ENCODE peak calls at places on chromosome 22, in six cellular contexts. O is PC-9; S is mucosa of descending colon; A is activated CD4-positive, alpha-beta T cell treated with anti-CD3 and anti-CD28 coated beads, Interleukin-2, amount 10 ng/mL, durations not matched to agents 24 days and 14 days; X is activated CD8-positive, alpha-beta T cell treated with anti-CD3 and anti-CD28 coated beads for 36 hours; N is Ammon's horn. V is an unnamed sample.

GRCh38 chr22:31399211-31400022 is at the start of gene DRG1:
- DNase-seq in O (peak), S (peak), A (peak), X (peak), N (peak), V (peak)

GRCh38 chr22:23613193-23613973 is 18.7 kb downstream of the DRICH1 start:
- DNase-seq in O (no peak), S (no peak), A (no peak), X (no peak), N (no peak), V (no peak)

GRCh38 chr22:44427506-44428470 is 70.2 kb downstream of the RTL6 start:
- DNase-seq in O (no peak), S (no peak), A (no peak), X (no peak), N (no peak), V (no peak)

GRCh38 chr22:39536711-39537110 is 4.2 kb upstream of the RPS19BP1 start:
- DNase-seq in O (no peak), S (no peak), A (no peak), X (no peak), N (no peak), V (no peak)

GRCh38 chr22:36599771-36600170 is 70.8 kb upstream of the EIF3D start:
- DNase-seq in O (no peak), S (no peak), A (no peak), X (no peak), N (no peak), V (no peak)

GRCh38 chr22:46084943-46085830 is 65.1 kb upstream of the PPARA start:
- DNase-seq in O (no peak), S (peak), A (no peak), X (no peak), N (peak), V (no peak)

GRCh38 chr22:20510811-20511577 is 3.6 kb downstream of the MED15 start:
- DNase-seq in O (no peak), S (no peak), A (no peak), X (no peak), N (no peak), V (no peak)

GRCh38 chr22:37425800-37426531 is 1.3 kb downstream of the ELFN2 start:
- DNase-seq in O (peak), S (no peak), A (no peak), X (peak), N (no peak), V (no peak)

GRCh38 chr22:24380220-24381218 is 46.9 kb upstream of the ADORA2A start:
- DNase-seq in O (no peak), S (no peak), A (no peak), X (no peak), N (no peak), V (no peak)

GRCh38 chr22:40665312-40665711 is 14.0 kb upstream of the MCHR1 start:
- DNase-seq in O (no peak), S (no peak), A (no peak), X (no peak), N (peak), V (no peak)

GRCh38 chr22:48475661-48476345 is 1351.9 kb downstream of the BRD1 start:
- DNase-seq in O (no peak), S (no peak), A (no peak), X (no peak), N (no peak), V (no peak)

GRCh38 chr22:25148149-25148691 is 51.4 kb upstream of the CRYBB3 start:
- DNase-seq in O (no peak), S (peak), A (no peak), X (no peak), N (no peak), V (no peak)